ENCODE peak calls at places on chromosomes 5 and 9, in eight cellular contexts. One of them, this sample, is unnamed.

GRCh38 chr5:80668016-80668969 is 13.5 kb upstream of the DHFR start:
- DNase-seq in MM.1S: peak; percentile 34
- DNase-seq in K562: no peak
- DNase-seq in thoracic aorta: no peak
- DNase-seq in left lung: peak; percentile 67
- DNase-seq in breast epithelium: no peak
- DNase-seq in spleen: peak; percentile 79
- DNase-seq in neural progenitor cell: no peak
- DNase-seq in this sample: peak; percentile 4

GRCh38 chr5:73945505-73945904 is 319.5 kb downstream of the ARHGEF28 start:
- DNase-seq in MM.1S: no peak
- DNase-seq in K562: peak; percentile 27
- DNase-seq in thoracic aorta: no peak
- DNase-seq in left lung: no peak
- DNase-seq in breast epithelium: no peak
- DNase-seq in spleen: no peak
- DNase-seq in neural progenitor cell: peak; percentile 14
- DNase-seq in this sample: no peak

GRCh38 chr5:27275353-27275752 is 237.0 kb upstream of the CDH9 start:
- DNase-seq in MM.1S: no peak
- DNase-seq in K562: no peak
- DNase-seq in thoracic aorta: no peak
- DNase-seq in left lung: no peak
- DNase-seq in breast epithelium: no peak
- DNase-seq in spleen: no peak
- DNase-seq in neural progenitor cell: no peak
- DNase-seq in this sample: no peak

GRCh38 chr9:90162819-90163218 is 479.8 kb downstream of the DIRAS2 start:
- DNase-seq in MM.1S: no peak
- DNase-seq in K562: no peak
- DNase-seq in thoracic aorta: no peak
- DNase-seq in left lung: no peak
- DNase-seq in breast epithelium: no peak
- DNase-seq in spleen: no peak
- DNase-seq in neural progenitor cell: no peak
- DNase-seq in this sample: no peak

GRCh38 chr9:116232425-116233159 is 79.0 kb downstream of the PAPPA start:
- DNase-seq in MM.1S: no peak
- DNase-seq in K562: no peak
- DNase-seq in thoracic aorta: no peak
- DNase-seq in left lung: no peak
- DNase-seq in breast epithelium: peak; percentile 59
- DNase-seq in spleen: no peak
- DNase-seq in neural progenitor cell: no peak
- DNase-seq in this sample: no peak

GRCh38 chr9:114837923-114838322 is 32.1 kb upstream of the TNFSF15 start:
- DNase-seq in MM.1S: no peak
- DNase-seq in K562: no peak
- DNase-seq in thoracic aorta: no peak
- DNase-seq in left lung: no peak
- DNase-seq in breast epithelium: no peak
- DNase-seq in spleen: no peak
- DNase-seq in neural progenitor cell: no peak
- DNase-seq in this sample: no peak

GRCh38 chr9:135951889-135952663 is 9.1 kb downstream of the UBAC1 start:
- DNase-seq in MM.1S: no peak
- DNase-seq in K562: peak; percentile 96
- DNase-seq in thoracic aorta: no peak
- DNase-seq in left lung: no peak
- DNase-seq in breast epithelium: no peak
- DNase-seq in spleen: no peak
- DNase-seq in neural progenitor cell: peak; percentile 53
- DNase-seq in this sample: no peak

GRCh38 chr9:3858961-3859360 is 333.2 kb upstream of the RFX3 start:
- DNase-seq in MM.1S: no peak
- DNase-seq in K562: no peak
- DNase-seq in thoracic aorta: no peak
- DNase-seq in left lung: no peak
- DNase-seq in breast epithelium: no peak
- DNase-seq in spleen: no peak
- DNase-seq in neural progenitor cell: no peak
- DNase-seq in this sample: no peak

GRCh38 chr9:35481347-35481975 is 8.4 kb upstream of the RUSC2 start:
- DNase-seq in MM.1S: peak; percentile 53
- DNase-seq in K562: peak; percentile 65
- DNase-seq in thoracic aorta: no peak
- DNase-seq in left lung: no peak
- DNase-seq in breast epithelium: peak; percentile 50
- DNase-seq in spleen: no peak
- DNase-seq in neural progenitor cell: peak; percentile 35
- DNase-seq in this sample: no peak

GRCh38 chr5:191036-191948 is at the start of gene LRRC14B:
- DNase-seq in MM.1S: peak; percentile 92
- DNase-seq in K562: no peak
- DNase-seq in thoracic aorta: no peak
- DNase-seq in left lung: peak; percentile 77
- DNase-seq in breast epithelium: no peak
- DNase-seq in spleen: peak; percentile 84
- DNase-seq in neural progenitor cell: no peak
- DNase-seq in this sample: peak; percentile 61

GRCh38 chr9:16701347-16701746 is 169.1 kb downstream of the BNC2 start:
- DNase-seq in MM.1S: no peak
- DNase-seq in K562: no peak
- DNase-seq in thoracic aorta: no peak
- DNase-seq in left lung: no peak
- DNase-seq in breast epithelium: no peak
- DNase-seq in spleen: no peak
- DNase-seq in neural progenitor cell: no peak
- DNase-seq in this sample: no peak

GRCh38 chr5:105460721-105461120 is 1898.1 kb upstream of the NUDT12 start:
- DNase-seq in MM.1S: no peak
- DNase-seq in K562: no peak
- DNase-seq in thoracic aorta: no peak
- DNase-seq in left lung: no peak
- DNase-seq in breast epithelium: no peak
- DNase-seq in spleen: no peak
- DNase-seq in neural progenitor cell: no peak
- DNase-seq in this sample: no peak

GRCh38 chr5:111461261-111461671 is 51.1 kb downstream of the STARD4 start:
- DNase-seq in MM.1S: no peak
- DNase-seq in K562: peak; percentile 21
- DNase-seq in thoracic aorta: no peak
- DNase-seq in left lung: no peak
- DNase-seq in breast epithelium: no peak
- DNase-seq in spleen: no peak
- DNase-seq in neural progenitor cell: peak; percentile 74
- DNase-seq in this sample: peak; percentile 71

GRCh38 chr5:143758015-143758414 is 53.9 kb upstream of the HMHB1 start:
- DNase-seq in MM.1S: no peak
- DNase-seq in K562: no peak
- DNase-seq in thoracic aorta: no peak
- DNase-seq in left lung: no peak
- DNase-seq in breast epithelium: no peak
- DNase-seq in spleen: no peak
- DNase-seq in neural progenitor cell: no peak
- DNase-seq in this sample: peak; percentile 62

GRCh38 chr9:107487521-107488399 is 1.8 kb downstream of the KLF4 start:
- DNase-seq in MM.1S: no peak
- DNase-seq in K562: no peak
- DNase-seq in thoracic aorta: no peak
- DNase-seq in left lung: peak; percentile 90
- DNase-seq in breast epithelium: peak; percentile 25
- DNase-seq in spleen: peak; percentile 87
- DNase-seq in neural progenitor cell: peak; percentile 85
- DNase-seq in this sample: no peak

GRCh38 chr5:6826756-6827155 is 113.5 kb downstream of the TENT4A start:
- DNase-seq in MM.1S: no peak
- DNase-seq in K562: no peak
- DNase-seq in thoracic aorta: no peak
- DNase-seq in left lung: no peak
- DNase-seq in breast epithelium: no peak
- DNase-seq in spleen: no peak
- DNase-seq in neural progenitor cell: no peak
- DNase-seq in this sample: no peak

GRCh38 chr5:145345883-145346282 is 489.3 kb downstream of the PRELID2 start:
- DNase-seq in MM.1S: no peak
- DNase-seq in K562: no peak
- DNase-seq in thoracic aorta: no peak
- DNase-seq in left lung: no peak
- DNase-seq in breast epithelium: no peak
- DNase-seq in spleen: no peak
- DNase-seq in neural progenitor cell: no peak
- DNase-seq in this sample: no peak

GRCh38 chr9:91187965-91188344 is 173.8 kb downstream of the AUH start:
- DNase-seq in MM.1S: no peak
- DNase-seq in K562: no peak
- DNase-seq in thoracic aorta: no peak
- DNase-seq in left lung: no peak
- DNase-seq in breast epithelium: no peak
- DNase-seq in spleen: no peak
- DNase-seq in neural progenitor cell: no peak
- DNase-seq in this sample: no peak

GRCh38 chr5:14322437-14323187 is 179.5 kb downstream of the TRIO start:
- DNase-seq in MM.1S: no peak
- DNase-seq in K562: no peak
- DNase-seq in thoracic aorta: no peak
- DNase-seq in left lung: no peak
- DNase-seq in breast epithelium: no peak
- DNase-seq in spleen: no peak
- DNase-seq in neural progenitor cell: no peak
- DNase-seq in this sample: no peak

GRCh38 chr9:107039546-107039945 is 176.6 kb downstream of the ZNF462 start:
- DNase-seq in MM.1S: no peak
- DNase-seq in K562: no peak
- DNase-seq in thoracic aorta: no peak
- DNase-seq in left lung: no peak
- DNase-seq in breast epithelium: no peak
- DNase-seq in spleen: no peak
- DNase-seq in neural progenitor cell: no peak
- DNase-seq in this sample: no peak

GRCh38 chr9:131984564-131984963 is 95.1 kb downstream of the MED27 start:
- DNase-seq in MM.1S: no peak
- DNase-seq in K562: no peak
- DNase-seq in thoracic aorta: no peak
- DNase-seq in left lung: no peak
- DNase-seq in breast epithelium: no peak
- DNase-seq in spleen: no peak
- DNase-seq in neural progenitor cell: no peak
- DNase-seq in this sample: no peak

GRCh38 chr5:136064510-136064909 is 35.7 kb downstream of the TGFBI start:
- DNase-seq in MM.1S: no peak
- DNase-seq in K562: peak; percentile 33
- DNase-seq in thoracic aorta: no peak
- DNase-seq in left lung: no peak
- DNase-seq in breast epithelium: no peak
- DNase-seq in spleen: no peak
- DNase-seq in neural progenitor cell: peak; percentile 9
- DNase-seq in this sample: no peak
- H3K27ac ChIP-seq in MM.1S: no peak overlapping the region
- H3K27ac ChIP-seq in K562: no peak overlapping the region
- H3K27ac ChIP-seq in thoracic aorta: no peak overlapping the region
- H3K27ac ChIP-seq in left lung: no peak overlapping the region
- H3K27ac ChIP-seq in breast epithelium: no peak overlapping the region
- H3K27ac ChIP-seq in spleen: no peak overlapping the region
- H3K27ac ChIP-seq in neural progenitor cell: no peak overlapping the region
- H3K27ac ChIP-seq in this sample: no peak overlapping the region

GRCh38 chr5:148699028-148699427 is 44.7 kb upstream of the HTR4 start:
- DNase-seq in MM.1S: no peak
- DNase-seq in K562: no peak
- DNase-seq in thoracic aorta: no peak
- DNase-seq in left lung: no peak
- DNase-seq in breast epithelium: no peak
- DNase-seq in spleen: no peak
- DNase-seq in neural progenitor cell: no peak
- DNase-seq in this sample: no peak
- H3K4me3 ChIP-seq in MM.1S: no peak overlapping the region
- H3K4me3 ChIP-seq in K562: no peak overlapping the region
- H3K4me3 ChIP-seq in thoracic aorta: no peak overlapping the region
- H3K4me3 ChIP-seq in left lung: no peak overlapping the region
- H3K4me3 ChIP-seq in breast epithelium: no peak overlapping the region
- H3K4me3 ChIP-seq in spleen: no peak overlapping the region
- H3K4me3 ChIP-seq in neural progenitor cell: no peak overlapping the region
- H3K4me3 ChIP-seq in this sample: no peak overlapping the region

DNA sequence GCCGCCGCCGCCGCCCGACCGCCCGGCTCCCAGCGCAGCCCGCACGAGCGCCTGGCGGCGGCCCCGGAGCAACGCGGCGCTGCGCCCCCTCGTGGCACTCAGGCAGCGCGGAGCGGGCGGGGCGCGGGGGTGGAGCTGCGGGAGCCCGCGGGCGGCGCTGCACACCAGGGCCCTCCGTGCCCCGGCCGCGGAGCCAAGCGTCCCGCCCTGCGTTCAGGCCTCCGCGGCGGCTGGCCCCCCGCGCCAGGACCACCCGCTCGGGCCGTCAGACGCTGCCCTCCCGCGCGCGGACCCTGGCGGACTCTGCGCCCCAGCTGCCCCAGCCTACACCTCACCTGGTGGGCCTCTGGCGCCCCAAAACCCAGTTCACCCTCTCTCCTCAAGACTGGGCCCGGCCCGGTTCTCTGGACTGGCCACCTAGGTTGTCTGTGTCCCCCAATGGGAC is at the start of gene RASGEF1C:
- DNase-seq in MM.1S: no peak
- DNase-seq in K562: peak; percentile 88
- DNase-seq in thoracic aorta: no peak
- DNase-seq in left lung: peak; percentile 91
- DNase-seq in breast epithelium: no peak
- DNase-seq in spleen: peak; percentile 87
- DNase-seq in neural progenitor cell: peak; percentile 93
- DNase-seq in this sample: peak; percentile 59
- TF ChIP-seq CTCF in MM.1S: no peak
- TF ChIP-seq CTCF in K562: no peak
- TF ChIP-seq CTCF in thoracic aorta: no peak
- TF ChIP-seq CTCF in left lung: no peak
- TF ChIP-seq CTCF in breast epithelium: peak; percentile 39
- TF ChIP-seq CTCF in spleen: no peak
- TF ChIP-seq CTCF in neural progenitor cell: peak; percentile 47
- TF ChIP-seq CTCF in this sample: peak; percentile 15

DNA sequence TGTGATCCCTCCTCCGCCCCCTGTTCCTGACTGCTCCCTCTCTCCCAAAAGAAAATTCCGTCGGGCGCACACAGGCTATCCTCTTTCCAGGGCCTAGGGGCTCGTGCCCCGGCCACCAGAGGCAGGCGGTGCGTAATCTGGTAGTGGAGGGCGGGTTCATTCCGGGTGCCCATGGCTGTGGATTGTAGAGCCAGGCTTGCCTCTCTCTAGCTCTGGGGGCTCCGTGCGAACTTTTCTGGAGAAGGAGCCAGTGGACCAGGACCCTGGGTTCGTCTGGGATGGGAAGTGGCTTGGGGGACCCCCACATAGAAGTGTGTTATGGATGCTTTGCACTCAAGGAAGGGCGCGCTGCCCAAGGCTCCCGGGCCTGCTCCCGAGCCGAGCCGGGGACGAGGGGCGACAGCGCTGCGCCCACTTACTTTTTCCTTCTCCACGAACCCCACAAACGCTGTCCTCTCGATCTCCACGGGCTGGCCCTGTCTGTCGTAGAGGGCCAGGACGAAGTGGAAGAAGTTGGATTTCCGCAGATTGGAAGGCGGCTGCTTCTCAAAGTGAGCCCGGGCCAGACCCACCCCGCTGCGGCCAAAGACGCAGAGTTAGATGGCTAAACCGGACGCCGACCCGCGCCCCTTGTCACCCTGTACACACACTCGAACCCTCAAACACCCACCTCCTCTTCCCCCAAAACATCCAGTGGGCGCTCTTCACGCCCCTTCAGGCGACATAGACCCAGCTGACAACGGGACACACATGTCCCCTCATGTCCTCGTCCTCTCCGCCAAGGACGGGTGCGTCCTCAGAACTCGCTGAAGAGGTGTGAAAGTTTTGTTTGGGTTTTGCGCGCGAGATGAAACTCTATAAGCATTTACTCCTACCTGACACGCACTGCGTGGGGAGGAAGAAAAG is 2.9 kb downstream of the EBF1 start:
- DNase-seq in MM.1S: no peak
- DNase-seq in K562: no peak
- DNase-seq in thoracic aorta: no peak
- DNase-seq in left lung: no peak
- DNase-seq in breast epithelium: no peak
- DNase-seq in spleen: no peak
- DNase-seq in neural progenitor cell: peak; percentile 69
- DNase-seq in this sample: no peak
- H3K27ac ChIP-seq in MM.1S: no peak overlapping the region
- H3K27ac ChIP-seq in K562: no peak overlapping the region
- H3K27ac ChIP-seq in thoracic aorta: peak overlapping the region; percentile 91
- H3K27ac ChIP-seq in left lung: no peak overlapping the region
- H3K27ac ChIP-seq in breast epithelium: peak overlapping the region; percentile 72
- H3K27ac ChIP-seq in spleen: no peak overlapping the region
- H3K27ac ChIP-seq in neural progenitor cell: no peak overlapping the region
- H3K27ac ChIP-seq in this sample: peak overlapping the region; percentile 60

This sample was measured in dorsolateral prefrontal cortex.